ENCODE peak calls at places on chromosomes 16 and 17, in four cellular contexts. T is stimulated activated naive CD4-positive, alpha-beta T cell; Y is activated T-cell treated with anti-CD3 and anti-CD28 coated beads for 1 hour; A is stimulated activated naive B cell treated with anti-CD40 and anti-IgM and Interleukin-4, amounts not matched to agents 10 μg/mL and 1 μg/mL and 100 μg/mL, for 72 hours. L is an unnamed sample.

GRCh38 chr16:58211245-58211644 is 13.3 kb upstream of the CSNK2A2 start:
- DNase-seq in T (no peak), Y (no peak), A (no peak), L (no peak)

GRCh38 chr16:58658796-58659211 is 25.8 kb downstream of the SLC38A7 start:
- DNase-seq in T (no peak), Y (no peak), A (no peak), L (peak)

GRCh38 chr17:1107777-1108559 is 71.8 kb downstream of the ABR start:
- DNase-seq in T (peak), Y (no peak), A (no peak), L (no peak)

GRCh38 chr17:8121531-8122390 is 2.1 kb downstream of the HES7 start:
- DNase-seq in T (peak), Y (no peak), A (peak), L (peak)

GRCh38 chr17:2694381-2695242 is 17.0 kb downstream of the CLUH start:
- DNase-seq in T (no peak), Y (no peak), A (no peak), L (no peak)

GRCh38 chr16:50653056-50653455 is 28.1 kb downstream of the SNX20 start:
- DNase-seq in T (no peak), Y (no peak), A (no peak), L (no peak)

GRCh38 chr16:51067352-51067751 is 83.7 kb downstream of the SALL1 start:
- DNase-seq in T (no peak), Y (no peak), A (no peak), L (no peak)

GRCh38 chr16:73042807-73043206 is 5.1 kb downstream of the ZFHX3 start:
- DNase-seq in T (no peak), Y (no peak), A (no peak), L (no peak)

GRCh38 chr16:13150181-13150885 is 248.9 kb downstream of the SHISA9 start:
- DNase-seq in T (no peak), Y (no peak), A (no peak), L (no peak)

GRCh38 chr16:89996178-89996489 is 23.1 kb downstream of the DBNDD1 start:
- DNase-seq in T (no peak), Y (no peak), A (no peak), L (no peak)

GRCh38 chr16:85722497-85722896 is 28.4 kb downstream of the C16orf74 start:
- DNase-seq in T (no peak), Y (no peak), A (no peak), L (no peak)

GRCh38 chr17:13541032-13541480 is 60.7 kb downstream of the HS3ST3A1 start:
- DNase-seq in T (no peak), Y (no peak), A (no peak), L (peak)

GRCh38 chr17:55265434-55266021 is 768 bp downstream of the HLF start:
- DNase-seq in T (no peak), Y (no peak), A (no peak), L (no peak)

GRCh38 chr17:72123964-72124791 is 3.4 kb downstream of the SOX9 start:
- DNase-seq in T (no peak), Y (no peak), A (no peak), L (no peak)

GRCh38 chr17:34726536-34727384 is 147.4 kb downstream of the TMEM132E start:
- DNase-seq in T (no peak), Y (no peak), A (no peak), L (no peak)

GRCh38 chr16:8888951-8889892 is 7.1 kb downstream of the LITAFD start:
- DNase-seq in T (no peak), Y (no peak), A (no peak), L (no peak)

GRCh38 chr17:68622423-68622822 is 21.3 kb upstream of the FAM20A start:
- DNase-seq in T (no peak), Y (no peak), A (no peak), L (no peak)

GRCh38 chr17:44864831-44865230 is 17.1 kb downstream of the HIGD1B start:
- DNase-seq in T (no peak), Y (no peak), A (no peak), L (no peak)

GRCh38 chr16:85137323-85138072 is 25.2 kb upstream of the CIBAR2 start:
- DNase-seq in T (no peak), Y (no peak), A (no peak), L (peak)

GRCh38 chr16:89330177-89330856 is 112.8 kb downstream of the ZNF778 start:
- DNase-seq in T (peak), Y (no peak), A (no peak), L (no peak)

GRCh38 chr17:7063518-7064094 is 16.4 kb downstream of the CLEC10A start:
- DNase-seq in T (no peak), Y (no peak), A (no peak), L (no peak)

GRCh38 chr16:84275562-84276151 is 19.0 kb upstream of the WFDC1 start:
- DNase-seq in T (no peak), Y (no peak), A (no peak), L (no peak)

GRCh38 chr16:12798846-12799245 is 4.8 kb downstream of the CPPED1 start:
- DNase-seq in T (no peak), Y (no peak), A (no peak), L (no peak)

GRCh38 chr17:73888875-73889274 is 244.6 kb upstream of the SDK2 start:
- DNase-seq in T (no peak), Y (no peak), A (no peak), L (no peak)

GRCh38 chr16:50121721-50122445 is 31.2 kb upstream of the TENT4B start:
- DNase-seq in T (peak), Y (peak), A (no peak), L (no peak)

GRCh38 chr17:77734371-77735050 is 224.0 kb upstream of the TNRC6C start:
- DNase-seq in T (no peak), Y (no peak), A (no peak), L (peak)

GRCh38 chr17:52159810-52160578 is 1.5 kb upstream of the CA10 start:
- DNase-seq in T (no peak), Y (no peak), A (no peak), L (no peak)

GRCh38 chr17:12046786-12047185 is 26.1 kb downstream of the MAP2K4 start:
- DNase-seq in T (no peak), Y (no peak), A (no peak), L (no peak)

GRCh38 chr16:30142672-30143346 is 19.8 kb upstream of the MAPK3 start:
- DNase-seq in T (no peak), Y (no peak), A (no peak), L (no peak)

GRCh38 chr17:45848868-45849535 is 4.3 kb downstream of the SPPL2C start:
- DNase-seq in T (no peak), Y (no peak), A (no peak), L (no peak)

GRCh38 chr17:32518856-32519768 is 32.3 kb downstream of the CDK5R1 start:
- DNase-seq in T (peak), Y (peak), A (no peak), L (peak)

GRCh38 chr17:83137523-83137922 is 58.1 kb downstream of the METRNL start:
- DNase-seq in T (no peak), Y (no peak), A (no peak), L (no peak)

GRCh38 chr16:86083382-86084002 is 184.5 kb downstream of the IRF8 start:
- DNase-seq in T (no peak), Y (no peak), A (no peak), L (no peak)

GRCh38 chr17:8455660-8456059 is 20.0 kb downstream of the NDEL1 start:
- DNase-seq in T (no peak), Y (no peak), A (no peak), L (no peak)

GRCh38 chr16:85845276-85845675 is 45.8 kb downstream of the COX4I1 start:
- DNase-seq in T (no peak), Y (no peak), A (no peak), L (no peak)

GRCh38 chr16:10120953-10121352 is 61.3 kb downstream of the GRIN2A start:
- DNase-seq in T (no peak), Y (no peak), A (no peak), L (no peak)

GRCh38 chr17:68302066-68302564 is 10.8 kb downstream of the ARSG start:
- DNase-seq in T (no peak), Y (no peak), A (no peak), L (no peak)